ENCODE peak calls at places on chromosome 12, in ten cellular contexts. One of them, this sample, is unnamed.

GRCh38 chr12:31234053-31234835 is 91.7 kb downstream of the SINHCAF start:
- DNase-seq in lower lobe of right lung: peak
- DNase-seq in psoas muscle: no peak
- DNase-seq in AG04450: no peak
- DNase-seq in cardiac fibroblast: no peak
- DNase-seq in AG10803: peak
- DNase-seq in astrocyte of the cerebellum: no peak
- DNase-seq in HepG2: no peak
- DNase-seq in esophagus squamous epithelium: no peak
- DNase-seq in heart left ventricle: no peak
- DNase-seq in this sample: no peak

GRCh38 chr12:5586201-5586600 is 154.3 kb downstream of the NTF3 start:
- DNase-seq in lower lobe of right lung: no peak
- DNase-seq in psoas muscle: no peak
- DNase-seq in AG04450: no peak
- DNase-seq in cardiac fibroblast: peak
- DNase-seq in AG10803: peak
- DNase-seq in astrocyte of the cerebellum: no peak
- DNase-seq in HepG2: peak
- DNase-seq in esophagus squamous epithelium: no peak
- DNase-seq in heart left ventricle: no peak
- DNase-seq in this sample: peak

GRCh38 chr12:48420031-48420775 is 52.2 kb upstream of the ANP32D start:
- DNase-seq in lower lobe of right lung: no peak
- DNase-seq in psoas muscle: no peak
- DNase-seq in AG04450: no peak
- DNase-seq in cardiac fibroblast: no peak
- DNase-seq in AG10803: no peak
- DNase-seq in astrocyte of the cerebellum: no peak
- DNase-seq in HepG2: no peak
- DNase-seq in esophagus squamous epithelium: no peak
- DNase-seq in heart left ventricle: no peak
- DNase-seq in this sample: no peak

GRCh38 chr12:101847325-101847724 is 16.6 kb upstream of the GNPTAB start:
- DNase-seq in lower lobe of right lung: no peak
- DNase-seq in psoas muscle: no peak
- DNase-seq in AG04450: no peak
- DNase-seq in cardiac fibroblast: no peak
- DNase-seq in AG10803: no peak
- DNase-seq in astrocyte of the cerebellum: no peak
- DNase-seq in HepG2: no peak
- DNase-seq in esophagus squamous epithelium: no peak
- DNase-seq in heart left ventricle: no peak
- DNase-seq in this sample: no peak

GRCh38 chr12:110079477-110080400 is 31.4 kb upstream of the C12orf76 start:
- DNase-seq in lower lobe of right lung: peak
- DNase-seq in psoas muscle: peak
- DNase-seq in AG04450: no peak
- DNase-seq in cardiac fibroblast: peak
- DNase-seq in AG10803: no peak
- DNase-seq in astrocyte of the cerebellum: no peak
- DNase-seq in HepG2: peak
- DNase-seq in esophagus squamous epithelium: no peak
- DNase-seq in heart left ventricle: peak
- DNase-seq in this sample: no peak

GRCh38 chr12:46373303-46374182 is 970 bp upstream of the SLC38A2 start:
- DNase-seq in lower lobe of right lung: peak
- DNase-seq in psoas muscle: peak
- DNase-seq in AG04450: no peak
- DNase-seq in cardiac fibroblast: peak
- DNase-seq in AG10803: no peak
- DNase-seq in astrocyte of the cerebellum: no peak
- DNase-seq in HepG2: peak
- DNase-seq in esophagus squamous epithelium: no peak
- DNase-seq in heart left ventricle: peak
- DNase-seq in this sample: peak

GRCh38 chr12:89040146-89040964 is 311.9 kb downstream of the DUSP6 start:
- DNase-seq in lower lobe of right lung: peak
- DNase-seq in psoas muscle: no peak
- DNase-seq in AG04450: no peak
- DNase-seq in cardiac fibroblast: peak
- DNase-seq in AG10803: no peak
- DNase-seq in astrocyte of the cerebellum: no peak
- DNase-seq in HepG2: no peak
- DNase-seq in esophagus squamous epithelium: no peak
- DNase-seq in heart left ventricle: peak
- DNase-seq in this sample: peak

GRCh38 chr12:44930972-44931600 is 55.0 kb upstream of the NELL2 start:
- DNase-seq in lower lobe of right lung: no peak
- DNase-seq in psoas muscle: no peak
- DNase-seq in AG04450: peak
- DNase-seq in cardiac fibroblast: peak
- DNase-seq in AG10803: peak
- DNase-seq in astrocyte of the cerebellum: peak
- DNase-seq in HepG2: peak
- DNase-seq in esophagus squamous epithelium: no peak
- DNase-seq in heart left ventricle: no peak
- DNase-seq in this sample: peak

GRCh38 chr12:120797677-120798642 is 72.3 kb downstream of the ACADS start:
- DNase-seq in lower lobe of right lung: no peak
- DNase-seq in psoas muscle: no peak
- DNase-seq in AG04450: no peak
- DNase-seq in cardiac fibroblast: no peak
- DNase-seq in AG10803: no peak
- DNase-seq in astrocyte of the cerebellum: no peak
- DNase-seq in HepG2: no peak
- DNase-seq in esophagus squamous epithelium: no peak
- DNase-seq in heart left ventricle: no peak
- DNase-seq in this sample: no peak

GRCh38 chr12:120793357-120793756 is 67.7 kb downstream of the ACADS start:
- DNase-seq in lower lobe of right lung: no peak
- DNase-seq in psoas muscle: no peak
- DNase-seq in AG04450: no peak
- DNase-seq in cardiac fibroblast: no peak
- DNase-seq in AG10803: no peak
- DNase-seq in astrocyte of the cerebellum: no peak
- DNase-seq in HepG2: no peak
- DNase-seq in esophagus squamous epithelium: no peak
- DNase-seq in heart left ventricle: no peak
- DNase-seq in this sample: no peak

GRCh38 chr12:120791669-120792176 is 66.1 kb downstream of the ACADS start:
- DNase-seq in lower lobe of right lung: no peak
- DNase-seq in psoas muscle: no peak
- DNase-seq in AG04450: no peak
- DNase-seq in cardiac fibroblast: no peak
- DNase-seq in AG10803: no peak
- DNase-seq in astrocyte of the cerebellum: no peak
- DNase-seq in HepG2: no peak
- DNase-seq in esophagus squamous epithelium: no peak
- DNase-seq in heart left ventricle: no peak
- DNase-seq in this sample: no peak

GRCh38 chr12:120798696-120799095 is 73.1 kb downstream of the ACADS start:
- DNase-seq in lower lobe of right lung: no peak
- DNase-seq in psoas muscle: no peak
- DNase-seq in AG04450: no peak
- DNase-seq in cardiac fibroblast: no peak
- DNase-seq in AG10803: no peak
- DNase-seq in astrocyte of the cerebellum: no peak
- DNase-seq in HepG2: no peak
- DNase-seq in esophagus squamous epithelium: no peak
- DNase-seq in heart left ventricle: no peak
- DNase-seq in this sample: no peak

DNA sequence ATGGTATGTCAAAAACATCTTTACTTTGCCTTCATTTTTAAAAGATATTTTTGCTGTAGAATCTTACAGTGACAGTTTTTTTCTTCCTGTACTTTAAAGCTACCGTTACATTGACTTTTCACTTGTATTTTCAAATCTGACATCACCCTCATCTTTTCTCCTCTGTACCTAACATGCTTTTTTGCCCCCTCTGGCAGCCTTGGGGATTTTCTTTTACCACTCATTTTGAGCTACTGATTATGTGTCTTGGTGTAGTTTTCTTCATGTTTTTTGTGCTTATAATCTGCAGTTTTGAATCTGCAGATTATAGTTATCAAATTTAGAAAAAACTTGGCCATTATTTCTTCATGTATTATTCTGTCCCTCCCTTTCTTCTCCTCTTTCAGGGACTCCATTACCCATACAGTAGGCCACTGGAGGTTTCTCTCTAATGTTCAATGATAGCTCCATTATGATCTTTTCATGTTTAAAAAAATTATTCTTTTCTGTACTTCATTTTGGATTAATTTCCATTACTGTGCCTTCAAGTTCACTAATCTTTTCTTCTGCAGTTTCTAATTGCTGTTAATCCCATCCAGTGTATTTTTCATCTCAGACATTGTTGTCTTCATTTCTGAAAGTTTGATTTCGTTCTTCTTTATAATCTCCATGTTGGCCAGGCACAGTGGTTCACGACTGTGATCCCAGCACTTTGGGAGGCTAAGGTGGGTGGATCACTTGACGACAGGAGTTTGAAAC is 70.0 kb downstream of the ACADS start:
- DNase-seq in lower lobe of right lung: no peak
- DNase-seq in psoas muscle: no peak
- DNase-seq in AG04450: no peak
- DNase-seq in cardiac fibroblast: no peak
- DNase-seq in AG10803: no peak
- DNase-seq in astrocyte of the cerebellum: no peak
- DNase-seq in HepG2: no peak
- DNase-seq in esophagus squamous epithelium: no peak
- DNase-seq in heart left ventricle: no peak
- DNase-seq in this sample: no peak
- TF ChIP-seq CTCF in lower lobe of right lung: no peak
- TF ChIP-seq CTCF in psoas muscle: no peak
- TF ChIP-seq CTCF in AG04450: no peak
- TF ChIP-seq CTCF in cardiac fibroblast: no peak
- TF ChIP-seq CTCF in AG10803: no peak
- TF ChIP-seq CTCF in astrocyte of the cerebellum: no peak
- TF ChIP-seq CTCF in HepG2: no peak
- TF ChIP-seq CTCF in esophagus squamous epithelium: no peak
- TF ChIP-seq CTCF in heart left ventricle: no peak
- TF ChIP-seq CTCF in this sample: no peak

DNA sequence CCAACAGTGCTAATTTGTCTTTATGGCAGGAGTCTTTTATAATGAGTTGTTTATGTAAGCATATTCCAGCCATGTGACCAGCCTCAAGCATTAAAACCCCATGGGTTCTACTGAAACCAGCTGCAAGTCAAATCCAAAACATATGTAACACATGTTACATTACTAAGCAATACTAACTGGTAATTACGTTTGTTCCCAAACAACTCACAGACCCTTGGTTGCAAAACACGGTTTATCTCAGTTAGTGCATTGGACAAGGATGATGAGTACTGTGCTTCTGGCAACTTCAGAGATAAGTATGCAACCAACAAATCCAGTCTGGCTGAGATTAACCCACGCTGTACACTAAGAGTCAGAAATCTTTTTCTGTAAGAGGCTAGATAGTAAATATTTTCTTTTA is 110.1 kb upstream of the FAR2 start:
- DNase-seq in lower lobe of right lung: no peak
- DNase-seq in psoas muscle: no peak
- DNase-seq in AG04450: peak
- DNase-seq in cardiac fibroblast: peak
- DNase-seq in AG10803: peak
- DNase-seq in astrocyte of the cerebellum: peak
- DNase-seq in HepG2: no peak
- DNase-seq in esophagus squamous epithelium: no peak
- DNase-seq in heart left ventricle: no peak
- DNase-seq in this sample: peak
- H3K4me3 ChIP-seq in lower lobe of right lung: no peak
- H3K4me3 ChIP-seq in psoas muscle: no peak
- H3K4me3 ChIP-seq in AG04450: no peak
- H3K4me3 ChIP-seq in cardiac fibroblast: no peak
- H3K4me3 ChIP-seq in AG10803: no peak
- H3K4me3 ChIP-seq in astrocyte of the cerebellum: no peak
- H3K4me3 ChIP-seq in HepG2: no peak
- H3K4me3 ChIP-seq in esophagus squamous epithelium: no peak
- H3K4me3 ChIP-seq in heart left ventricle: no peak
- H3K4me3 ChIP-seq in this sample: no peak

GRCh38 chr12:121915841-121916321 is 2.5 kb upstream of the CFAP251 start:
- DNase-seq in lower lobe of right lung: no peak
- DNase-seq in psoas muscle: no peak
- DNase-seq in AG04450: no peak
- DNase-seq in cardiac fibroblast: peak
- DNase-seq in AG10803: no peak
- DNase-seq in astrocyte of the cerebellum: no peak
- DNase-seq in HepG2: no peak
- DNase-seq in esophagus squamous epithelium: no peak
- DNase-seq in heart left ventricle: no peak
- DNase-seq in this sample: peak

GRCh38 chr12:121918679-121919038 is 267 bp downstream of the CFAP251 start:
- DNase-seq in lower lobe of right lung: no peak
- DNase-seq in psoas muscle: no peak
- DNase-seq in AG04450: no peak
- DNase-seq in cardiac fibroblast: no peak
- DNase-seq in AG10803: no peak
- DNase-seq in astrocyte of the cerebellum: no peak
- DNase-seq in HepG2: no peak
- DNase-seq in esophagus squamous epithelium: no peak
- DNase-seq in heart left ventricle: no peak
- DNase-seq in this sample: no peak

GRCh38 chr12:121921106-121921505 is 2.7 kb downstream of the CFAP251 start:
- DNase-seq in lower lobe of right lung: no peak
- DNase-seq in psoas muscle: no peak
- DNase-seq in AG04450: no peak
- DNase-seq in cardiac fibroblast: no peak
- DNase-seq in AG10803: no peak
- DNase-seq in astrocyte of the cerebellum: no peak
- DNase-seq in HepG2: no peak
- DNase-seq in esophagus squamous epithelium: no peak
- DNase-seq in heart left ventricle: no peak
- DNase-seq in this sample: no peak

GRCh38 chr12:121917950-121918678 is at the start of gene CFAP251:
- DNase-seq in lower lobe of right lung: peak
- DNase-seq in psoas muscle: peak
- DNase-seq in AG04450: no peak
- DNase-seq in cardiac fibroblast: peak
- DNase-seq in AG10803: peak
- DNase-seq in astrocyte of the cerebellum: peak
- DNase-seq in HepG2: no peak
- DNase-seq in esophagus squamous epithelium: peak
- DNase-seq in heart left ventricle: peak
- DNase-seq in this sample: peak

DNA sequence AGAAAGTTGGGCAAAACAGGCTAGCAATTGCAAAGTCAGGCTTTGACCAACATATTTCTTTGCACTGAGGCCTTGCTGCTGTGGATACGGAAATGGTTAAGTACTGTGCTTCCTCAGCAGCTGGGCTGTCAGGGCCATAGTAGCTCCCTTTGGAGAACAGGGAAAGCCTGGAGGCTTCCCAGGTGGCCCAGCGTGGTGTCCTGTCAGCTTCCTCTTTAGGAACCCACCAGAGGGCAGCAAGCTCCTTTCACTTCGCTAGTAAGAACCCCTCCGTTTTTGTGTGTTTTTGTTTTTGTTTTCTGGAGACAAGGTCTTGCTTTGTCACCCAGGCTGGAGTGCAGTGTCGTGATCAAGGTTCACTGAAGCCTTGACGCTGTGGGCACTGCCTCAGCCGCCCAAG is 1.7 kb upstream of the CFAP251 start:
- DNase-seq in lower lobe of right lung: no peak
- DNase-seq in psoas muscle: no peak
- DNase-seq in AG04450: no peak
- DNase-seq in cardiac fibroblast: peak
- DNase-seq in AG10803: peak
- DNase-seq in astrocyte of the cerebellum: no peak
- DNase-seq in HepG2: no peak
- DNase-seq in esophagus squamous epithelium: no peak
- DNase-seq in heart left ventricle: no peak
- DNase-seq in this sample: peak
- TF ChIP-seq CTCF in lower lobe of right lung: peak
- TF ChIP-seq CTCF in psoas muscle: no peak
- TF ChIP-seq CTCF in AG04450: peak
- TF ChIP-seq CTCF in cardiac fibroblast: peak
- TF ChIP-seq CTCF in AG10803: peak
- TF ChIP-seq CTCF in astrocyte of the cerebellum: no peak
- TF ChIP-seq CTCF in HepG2: peak
- TF ChIP-seq CTCF in esophagus squamous epithelium: no peak
- TF ChIP-seq CTCF in heart left ventricle: peak
- TF ChIP-seq CTCF in this sample: peak

DNA sequence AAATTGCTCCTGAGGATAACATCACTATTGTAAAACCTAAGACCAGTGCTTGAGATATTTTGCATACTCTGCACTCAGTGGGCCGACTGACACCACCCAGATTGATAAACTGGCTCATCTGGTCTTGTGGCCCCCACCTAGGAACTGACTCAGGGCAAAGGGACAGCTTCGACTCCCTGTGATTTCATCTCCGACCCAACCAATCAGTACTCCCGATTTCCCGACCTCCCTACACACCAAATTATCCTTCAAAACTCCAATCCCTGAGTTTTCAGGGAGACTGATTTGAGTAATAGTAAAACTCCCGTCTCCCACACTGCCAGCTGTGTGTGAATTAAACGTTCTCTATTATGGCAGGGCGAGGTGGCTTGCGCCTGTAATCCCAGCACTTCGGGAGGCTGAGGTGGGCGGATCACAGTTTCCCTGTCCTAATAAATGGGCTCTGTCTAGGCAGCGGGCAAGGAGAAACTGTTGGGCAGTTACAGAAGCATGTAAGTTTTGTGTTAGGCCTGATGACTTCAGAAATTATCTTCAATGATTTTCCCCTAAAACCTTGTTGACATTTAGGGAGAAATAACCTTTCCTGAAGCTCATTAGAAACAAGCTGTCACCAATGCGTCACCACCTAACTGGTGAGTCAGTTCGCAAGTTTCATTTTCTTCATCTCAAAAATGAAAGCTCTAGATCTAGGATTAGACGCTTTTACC is 5.3 kb upstream of the UBC start:
- DNase-seq in lower lobe of right lung: no peak
- DNase-seq in psoas muscle: no peak
- DNase-seq in AG04450: no peak
- DNase-seq in cardiac fibroblast: no peak
- DNase-seq in AG10803: peak
- DNase-seq in astrocyte of the cerebellum: no peak
- DNase-seq in HepG2: no peak
- DNase-seq in esophagus squamous epithelium: no peak
- DNase-seq in heart left ventricle: no peak
- DNase-seq in this sample: peak
- H3K4me3 ChIP-seq in lower lobe of right lung: no peak
- H3K4me3 ChIP-seq in psoas muscle: no peak
- H3K4me3 ChIP-seq in AG04450: no peak
- H3K4me3 ChIP-seq in cardiac fibroblast: no peak
- H3K4me3 ChIP-seq in AG10803: no peak
- H3K4me3 ChIP-seq in astrocyte of the cerebellum: no peak
- H3K4me3 ChIP-seq in HepG2: peak
- H3K4me3 ChIP-seq in esophagus squamous epithelium: peak
- H3K4me3 ChIP-seq in heart left ventricle: no peak
- H3K4me3 ChIP-seq in this sample: peak